ENCODE peak calls at places on chromosomes 11 and 22, in seven cellular contexts. One of them, this sample, is unnamed.

GRCh38 chr11:92390783-92391182 is 166.2 kb downstream of the FAT3 start:
- DNase-seq in heart left ventricle: no peak
- DNase-seq in IMR-90: no peak
- DNase-seq in right atrium auricular region: no peak
- DNase-seq in left lung: no peak
- DNase-seq in CD8-positive, alpha-beta memory T cell: no peak
- DNase-seq in H1: no peak
- DNase-seq in this sample: no peak

GRCh38 chr11:69155302-69156198 is at the start of gene SMIM38:
- DNase-seq in heart left ventricle: peak; percentile 66
- DNase-seq in IMR-90: no peak
- DNase-seq in right atrium auricular region: no peak
- DNase-seq in left lung: no peak
- DNase-seq in CD8-positive, alpha-beta memory T cell: no peak
- DNase-seq in H1: no peak
- DNase-seq in this sample: peak; percentile 65

GRCh38 chr11:61027141-61027840 is 55.8 kb downstream of the CD6 start:
- DNase-seq in heart left ventricle: no peak
- DNase-seq in IMR-90: no peak
- DNase-seq in right atrium auricular region: no peak
- DNase-seq in left lung: no peak
- DNase-seq in CD8-positive, alpha-beta memory T cell: no peak
- DNase-seq in H1: no peak
- DNase-seq in this sample: no peak

GRCh38 chr11:102451693-102452460 is 688 bp downstream of the TMEM123 start:
- DNase-seq in heart left ventricle: peak; percentile 55
- DNase-seq in IMR-90: peak; percentile 28
- DNase-seq in right atrium auricular region: peak; percentile 64
- DNase-seq in left lung: peak; percentile 92
- DNase-seq in CD8-positive, alpha-beta memory T cell: peak; percentile 57
- DNase-seq in H1: no peak
- DNase-seq in this sample: peak; percentile 85

GRCh38 chr22:30486118-30486517 is 14.3 kb upstream of the SEC14L3 start:
- DNase-seq in heart left ventricle: no peak
- DNase-seq in IMR-90: no peak
- DNase-seq in right atrium auricular region: no peak
- DNase-seq in left lung: no peak
- DNase-seq in CD8-positive, alpha-beta memory T cell: no peak
- DNase-seq in H1: no peak
- DNase-seq in this sample: no peak

GRCh38 chr11:78022397-78023396 is at the start of gene KCTD14:
- DNase-seq in heart left ventricle: peak; percentile 33
- DNase-seq in IMR-90: no peak
- DNase-seq in right atrium auricular region: no peak
- DNase-seq in left lung: peak; percentile 87
- DNase-seq in CD8-positive, alpha-beta memory T cell: no peak
- DNase-seq in H1: no peak
- DNase-seq in this sample: peak; percentile 84

GRCh38 chr11:76085321-76085720 is 121.0 kb downstream of the WNT11 start:
- DNase-seq in heart left ventricle: no peak
- DNase-seq in IMR-90: no peak
- DNase-seq in right atrium auricular region: no peak
- DNase-seq in left lung: no peak
- DNase-seq in CD8-positive, alpha-beta memory T cell: no peak
- DNase-seq in H1: no peak
- DNase-seq in this sample: no peak

GRCh38 chr11:68370211-68371111 is 58.1 kb downstream of the LRP5 start:
- DNase-seq in heart left ventricle: no peak
- DNase-seq in IMR-90: no peak
- DNase-seq in right atrium auricular region: peak; percentile 72
- DNase-seq in left lung: no peak
- DNase-seq in CD8-positive, alpha-beta memory T cell: no peak
- DNase-seq in H1: no peak
- DNase-seq in this sample: no peak

GRCh38 chr11:49302360-49302759 is 94.0 kb upstream of the FOLH1 start:
- DNase-seq in heart left ventricle: no peak
- DNase-seq in IMR-90: no peak
- DNase-seq in right atrium auricular region: no peak
- DNase-seq in left lung: no peak
- DNase-seq in CD8-positive, alpha-beta memory T cell: no peak
- DNase-seq in H1: no peak
- DNase-seq in this sample: no peak

GRCh38 chr11:124670732-124671131 is 2.8 kb downstream of the SIAE start:
- DNase-seq in heart left ventricle: no peak
- DNase-seq in IMR-90: peak; percentile 9
- DNase-seq in right atrium auricular region: no peak
- DNase-seq in left lung: no peak
- DNase-seq in CD8-positive, alpha-beta memory T cell: no peak
- DNase-seq in H1: no peak
- DNase-seq in this sample: no peak

GRCh38 chr22:41234815-41235687 is 5.7 kb downstream of the CHADL start:
- DNase-seq in heart left ventricle: no peak
- DNase-seq in IMR-90: no peak
- DNase-seq in right atrium auricular region: no peak
- DNase-seq in left lung: no peak
- DNase-seq in CD8-positive, alpha-beta memory T cell: no peak
- DNase-seq in H1: no peak
- DNase-seq in this sample: no peak

GRCh38 chr11:113249491-113249763 is 65.0 kb upstream of the TTC12 start:
- DNase-seq in heart left ventricle: no peak
- DNase-seq in IMR-90: no peak
- DNase-seq in right atrium auricular region: no peak
- DNase-seq in left lung: no peak
- DNase-seq in CD8-positive, alpha-beta memory T cell: no peak
- DNase-seq in H1: no peak
- DNase-seq in this sample: no peak

GRCh38 chr22:18104566-18104965 is 6.0 kb upstream of the TUBA8 start:
- DNase-seq in heart left ventricle: no peak
- DNase-seq in IMR-90: peak; percentile 26
- DNase-seq in right atrium auricular region: no peak
- DNase-seq in left lung: no peak
- DNase-seq in CD8-positive, alpha-beta memory T cell: no peak
- DNase-seq in H1: no peak
- DNase-seq in this sample: no peak

GRCh38 chr11:67276821-67277230 is 10.6 kb downstream of the GRK2 start:
- DNase-seq in heart left ventricle: peak; percentile 67
- DNase-seq in IMR-90: peak; percentile 45
- DNase-seq in right atrium auricular region: no peak
- DNase-seq in left lung: peak; percentile 87
- DNase-seq in CD8-positive, alpha-beta memory T cell: no peak
- DNase-seq in H1: no peak
- DNase-seq in this sample: peak; percentile 81

GRCh38 chr22:34255042-34255441 is 334.8 kb upstream of the LARGE1 start:
- DNase-seq in heart left ventricle: peak; percentile 60
- DNase-seq in IMR-90: no peak
- DNase-seq in right atrium auricular region: no peak
- DNase-seq in left lung: no peak
- DNase-seq in CD8-positive, alpha-beta memory T cell: no peak
- DNase-seq in H1: no peak
- DNase-seq in this sample: no peak

GRCh38 chr11:130772266-130773227 is 143.7 kb downstream of the SNX19 start:
- DNase-seq in heart left ventricle: peak; percentile 33
- DNase-seq in IMR-90: peak; percentile 97
- DNase-seq in right atrium auricular region: no peak
- DNase-seq in left lung: no peak
- DNase-seq in CD8-positive, alpha-beta memory T cell: no peak
- DNase-seq in H1: no peak
- DNase-seq in this sample: no peak

GRCh38 chr22:39434721-39435120 is 22.1 kb upstream of the MGAT3 start:
- DNase-seq in heart left ventricle: no peak
- DNase-seq in IMR-90: no peak
- DNase-seq in right atrium auricular region: no peak
- DNase-seq in left lung: no peak
- DNase-seq in CD8-positive, alpha-beta memory T cell: no peak
- DNase-seq in H1: no peak
- DNase-seq in this sample: no peak
- H3K27ac ChIP-seq in heart left ventricle: peak overlapping the region; percentile 74
- H3K27ac ChIP-seq in IMR-90: no peak overlapping the region
- H3K27ac ChIP-seq in right atrium auricular region: peak overlapping the region; percentile 66
- H3K27ac ChIP-seq in left lung: no peak overlapping the region
- H3K27ac ChIP-seq in CD8-positive, alpha-beta memory T cell: no peak overlapping the region
- H3K27ac ChIP-seq in H1: no peak overlapping the region
- H3K27ac ChIP-seq in this sample: no peak overlapping the region

GRCh38 chr22:49519117-49519737 is 308.4 kb downstream of the BRD1 start:
- DNase-seq in heart left ventricle: no peak
- DNase-seq in IMR-90: no peak
- DNase-seq in right atrium auricular region: no peak
- DNase-seq in left lung: no peak
- DNase-seq in CD8-positive, alpha-beta memory T cell: no peak
- DNase-seq in H1: no peak
- DNase-seq in this sample: no peak
- H3K4me3 ChIP-seq in heart left ventricle: no peak overlapping the region
- H3K4me3 ChIP-seq in IMR-90: no peak overlapping the region
- H3K4me3 ChIP-seq in right atrium auricular region: no peak overlapping the region
- H3K4me3 ChIP-seq in left lung: no peak overlapping the region
- H3K4me3 ChIP-seq in CD8-positive, alpha-beta memory T cell: no peak overlapping the region
- H3K4me3 ChIP-seq in H1: no peak overlapping the region
- H3K4me3 ChIP-seq in this sample: no peak overlapping the region

DNA sequence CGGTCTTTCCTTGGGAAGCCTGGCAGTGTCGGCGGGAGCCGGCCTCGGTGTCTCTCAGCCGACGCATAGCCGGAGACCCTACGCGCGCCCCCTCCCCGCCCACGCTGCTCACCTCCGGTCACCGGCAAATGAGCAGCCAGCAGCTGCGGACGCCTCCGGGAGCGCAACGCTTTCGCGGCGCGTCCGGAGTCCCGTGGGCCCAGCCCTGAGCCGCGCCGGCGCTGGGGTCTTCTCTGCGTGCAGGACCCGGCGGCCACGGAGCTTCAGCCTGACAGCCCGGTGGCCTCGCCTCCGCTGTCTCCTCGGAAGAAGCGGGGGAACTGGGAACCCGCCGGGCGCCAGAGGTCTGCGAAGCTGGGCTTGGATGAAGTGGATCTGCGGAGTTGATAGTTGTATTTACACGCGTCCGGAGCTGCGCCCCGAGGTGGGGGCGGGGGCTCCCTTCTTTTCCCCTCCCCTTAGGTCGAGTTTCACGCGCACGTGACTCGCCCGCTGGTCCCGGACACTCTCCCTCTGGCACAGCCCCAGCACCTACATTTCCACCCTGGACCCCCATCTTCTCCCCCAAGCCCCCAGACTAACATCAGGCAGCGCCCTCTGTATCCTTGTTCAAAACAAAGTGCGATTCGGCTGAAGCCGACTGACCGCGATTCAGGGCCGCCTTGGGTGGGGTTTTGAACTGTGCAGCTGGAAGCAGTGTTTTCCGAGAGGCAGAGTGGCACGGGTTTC is at the start of gene SLC43A1:
- DNase-seq in heart left ventricle: peak; percentile 43
- DNase-seq in IMR-90: peak; percentile 59
- DNase-seq in right atrium auricular region: peak; percentile 70
- DNase-seq in left lung: peak; percentile 88
- DNase-seq in CD8-positive, alpha-beta memory T cell: no peak
- DNase-seq in H1: no peak
- DNase-seq in this sample: peak; percentile 79
- H3K27ac ChIP-seq in heart left ventricle: peak within 1 kb of the TSS; percentile 60
- H3K27ac ChIP-seq in IMR-90: peak within 1 kb of the TSS; percentile 86
- H3K27ac ChIP-seq in right atrium auricular region: peak within 1 kb of the TSS; percentile 79
- H3K27ac ChIP-seq in left lung: peak within 1 kb of the TSS; percentile 55
- H3K27ac ChIP-seq in CD8-positive, alpha-beta memory T cell: peak within 1 kb of the TSS; percentile 61
- H3K27ac ChIP-seq in H1: no peak within 1 kb of the TSS
- H3K27ac ChIP-seq in this sample: peak within 1 kb of the TSS; percentile 65

DNA sequence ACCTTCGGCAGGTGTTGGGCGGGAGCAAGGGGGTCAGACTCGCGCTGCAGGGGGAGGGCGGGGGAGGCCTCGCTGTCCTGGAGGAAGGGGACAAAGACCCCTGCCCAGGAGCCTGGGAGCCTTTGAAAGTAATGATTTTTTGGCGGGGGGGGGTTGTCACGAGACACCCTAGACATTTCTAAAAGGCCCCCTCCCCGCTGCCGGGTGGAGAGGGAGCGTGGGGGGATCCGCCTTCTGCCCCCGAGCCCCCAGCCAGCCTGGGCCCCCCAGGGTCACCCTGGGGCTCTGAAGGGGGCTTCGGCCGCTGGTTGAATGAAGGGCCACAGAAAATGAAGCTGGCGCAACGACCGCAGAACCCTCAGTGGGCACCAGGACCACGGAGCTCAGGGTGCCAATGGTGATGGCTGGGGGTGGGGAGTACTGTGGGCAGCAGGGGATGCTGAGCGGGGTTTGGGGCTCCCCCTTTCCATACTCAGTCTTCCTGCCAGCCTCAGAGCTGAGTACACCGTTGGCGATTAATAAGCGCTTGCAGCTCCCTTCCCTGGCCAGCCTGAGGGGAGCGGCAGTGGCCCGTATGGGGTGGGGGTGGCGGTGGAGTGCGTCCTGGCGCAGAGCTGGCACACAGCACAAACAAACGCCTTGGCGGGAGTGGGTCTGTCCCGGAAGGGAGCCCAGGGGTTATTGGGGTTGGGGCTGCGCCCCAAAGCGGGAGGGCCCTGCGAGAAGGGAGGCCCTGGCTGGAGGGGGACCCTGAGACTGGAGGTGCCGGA is 1.2 kb upstream of the DUSP8 start:
- DNase-seq in heart left ventricle: no peak
- DNase-seq in IMR-90: no peak
- DNase-seq in right atrium auricular region: no peak
- DNase-seq in left lung: peak; percentile 74
- DNase-seq in CD8-positive, alpha-beta memory T cell: peak; percentile 38
- DNase-seq in H1: no peak
- DNase-seq in this sample: peak; percentile 73
- H3K4me3 ChIP-seq in heart left ventricle: peak overlapping the region; percentile 51
- H3K4me3 ChIP-seq in IMR-90: peak overlapping the region; percentile 58
- H3K4me3 ChIP-seq in right atrium auricular region: peak overlapping the region; percentile 76
- H3K4me3 ChIP-seq in left lung: peak overlapping the region; percentile 44
- H3K4me3 ChIP-seq in CD8-positive, alpha-beta memory T cell: peak overlapping the region; percentile 59
- H3K4me3 ChIP-seq in H1: peak overlapping the region; percentile 33
- H3K4me3 ChIP-seq in this sample: peak overlapping the region; percentile 56

GRCh38 chr22:48596111-48596860 is 1231.4 kb downstream of the BRD1 start:
- DNase-seq in heart left ventricle: no peak
- DNase-seq in IMR-90: no peak
- DNase-seq in right atrium auricular region: no peak
- DNase-seq in left lung: peak; percentile 69
- DNase-seq in CD8-positive, alpha-beta memory T cell: no peak
- DNase-seq in H1: no peak
- DNase-seq in this sample: no peak
- H3K27ac ChIP-seq in heart left ventricle: no peak overlapping the region
- H3K27ac ChIP-seq in IMR-90: no peak overlapping the region
- H3K27ac ChIP-seq in right atrium auricular region: no peak overlapping the region
- H3K27ac ChIP-seq in left lung: no peak overlapping the region
- H3K27ac ChIP-seq in CD8-positive, alpha-beta memory T cell: no peak overlapping the region
- H3K27ac ChIP-seq in H1: no peak overlapping the region
- H3K27ac ChIP-seq in this sample: no peak overlapping the region

This sample was measured in upper lobe of right lung.